ENCODE peak calls at places on chromosomes 11 and 22, in nine cellular contexts. Y is IMR-90, X is ovary, Q is HCT116, U is prostate gland, N is endothelial cell of umbilical vein, O is esophagus squamous epithelium, C is sigmoid colon, W is A549. F is an unnamed sample.

GRCh38 chr11:7892059-7892699 is 38.9 kb downstream of the OR10A6 start:
- DNase-seq in Y (peak), X (no peak), Q (no peak), U (no peak), N (peak), O (no peak), C (no peak), W (no peak), F (no peak)

GRCh38 chr22:19168088-19168890 is 10.2 kb downstream of the SLC25A1 start:
- DNase-seq in Y (no peak), X (no peak), Q (no peak), U (no peak), N (no peak), O (no peak), C (no peak), W (no peak), F (no peak)

GRCh38 chr22:29149841-29150555 is 55.7 kb upstream of the EMID1 start:
- DNase-seq in Y (no peak), X (no peak), Q (no peak), U (no peak), N (no peak), O (no peak), C (peak), W (no peak), F (no peak)

GRCh38 chr11:1831338-1832180 is 3.2 kb upstream of the SYT8 start:
- DNase-seq in Y (no peak), X (no peak), Q (no peak), U (no peak), N (no peak), O (no peak), C (no peak), W (no peak), F (no peak)

GRCh38 chr11:19777032-19777341 is 64.3 kb downstream of the NAV2 start:
- DNase-seq in Y (no peak), X (no peak), Q (no peak), U (peak), N (no peak), O (no peak), C (no peak), W (peak), F (no peak)

GRCh38 chr11:119461250-119461963 is 38.4 kb upstream of the THY1 start:
- DNase-seq in Y (peak), X (no peak), Q (no peak), U (no peak), N (no peak), O (no peak), C (no peak), W (no peak), F (no peak)

GRCh38 chr22:23784215-23784732 is 2.5 kb upstream of the SMARCB1 start:
- DNase-seq in Y (peak), X (no peak), Q (no peak), U (no peak), N (no peak), O (no peak), C (no peak), W (no peak), F (no peak)

GRCh38 chr11:122843281-122844150 is 5.2 kb downstream of the CRTAM start:
- DNase-seq in Y (no peak), X (no peak), Q (no peak), U (no peak), N (no peak), O (no peak), C (no peak), W (no peak), F (no peak)

GRCh38 chr22:38935023-38935422 is 22.4 kb upstream of the APOBEC3A start:
- DNase-seq in Y (no peak), X (no peak), Q (no peak), U (peak), N (no peak), O (no peak), C (no peak), W (peak), F (peak)

GRCh38 chr22:21672107-21672629 is 6.4 kb downstream of the PPIL2 start:
- DNase-seq in Y (no peak), X (no peak), Q (no peak), U (no peak), N (no peak), O (no peak), C (no peak), W (no peak), F (no peak)

GRCh38 chr22:30833328-30833727 is 135.2 kb downstream of the MORC2 start:
- DNase-seq in Y (no peak), X (no peak), Q (no peak), U (no peak), N (no peak), O (no peak), C (no peak), W (peak), F (peak)

GRCh38 chr11:105489431-105489830 is 120.4 kb upstream of the GRIA4 start:
- DNase-seq in Y (peak), X (no peak), Q (no peak), U (no peak), N (no peak), O (no peak), C (no peak), W (no peak), F (no peak)

GRCh38 chr22:20158366-20159036 is 7.6 kb upstream of the CCDC188 start:
- DNase-seq in Y (no peak), X (no peak), Q (no peak), U (no peak), N (no peak), O (no peak), C (no peak), W (no peak), F (no peak)

DNA sequence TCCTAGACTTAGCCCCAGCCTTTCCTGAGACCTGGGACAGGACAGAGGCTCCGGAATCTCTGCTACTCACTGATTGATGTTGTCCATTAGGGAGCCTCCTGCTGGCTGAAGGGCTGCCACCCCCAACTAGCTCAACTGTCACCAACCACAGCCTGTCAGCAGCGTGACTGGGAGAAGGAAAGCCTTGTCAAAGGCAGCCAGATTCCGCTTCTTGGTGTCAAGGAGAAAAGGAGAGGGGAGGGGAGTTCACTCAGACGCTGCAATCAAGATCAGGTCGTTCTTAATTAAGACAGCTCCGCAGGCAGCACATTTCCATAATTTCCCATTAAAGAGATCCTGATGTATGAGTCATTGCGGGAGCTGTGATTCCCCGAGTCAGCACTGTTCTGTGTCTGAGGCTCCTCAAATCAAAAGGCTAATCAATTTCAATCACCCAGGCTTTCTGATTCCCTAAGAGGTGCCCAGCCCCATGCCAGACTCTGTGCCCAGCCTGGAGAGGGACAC is 152.8 kb upstream of the ZBED5 start:
- DNase-seq in Y (peak), X (no peak), Q (peak), U (peak), N (peak), O (no peak), C (no peak), W (peak), F (peak)
- TF ChIP-seq CTCF in Y (no peak), X (no peak), Q (peak), U (peak), N (peak), O (no peak), C (peak), W (peak), F (no peak)

DNA sequence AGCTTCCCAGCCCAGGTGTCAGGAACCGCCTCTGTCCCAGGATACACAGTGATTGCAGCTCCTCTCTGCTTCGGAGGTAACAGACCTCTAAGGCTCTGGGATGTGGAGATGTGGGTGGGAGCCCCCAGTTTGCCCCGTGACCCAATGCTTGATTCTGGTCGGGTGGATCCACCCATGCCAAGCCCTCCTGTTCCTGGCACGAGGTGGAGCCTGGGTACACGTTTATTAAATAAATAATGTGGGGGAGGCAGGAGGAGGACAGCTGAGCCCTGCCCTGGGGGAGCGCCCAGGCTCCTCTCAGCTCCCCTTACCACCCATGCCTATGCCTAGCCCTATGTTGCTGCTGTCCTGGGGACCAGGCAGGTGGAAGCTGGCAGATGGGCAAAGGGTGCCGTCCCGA is 16.0 kb downstream of the ARHGEF17 start:
- DNase-seq in Y (no peak), X (no peak), Q (no peak), U (no peak), N (no peak), O (no peak), C (peak), W (no peak), F (no peak)
- H3K27ac ChIP-seq in Y (peak), X (peak), Q (no peak), U (peak), N (peak), O (peak), C (peak), W (no peak), F (peak)

GRCh38 chr11:47213985-47214564 is 699 bp upstream of the DDB2 start:
- DNase-seq in Y (peak), X (peak), Q (peak), U (peak), N (peak), O (peak), C (peak), W (peak), F (peak)
- TF ChIP-seq POLR2A in Y (no peak), X (peak), Q (peak), U (peak), N (peak), O (no peak), C (peak), W (peak), F (peak)

GRCh38 chr11:84899134-84899533 is 728.0 kb downstream of the DLG2 start:
- DNase-seq in Y (no peak), X (no peak), Q (no peak), U (no peak), N (no peak), O (no peak), C (no peak), W (no peak), F (no peak)

GRCh38 chr11:84901986-84902385 is 725.2 kb downstream of the DLG2 start:
- DNase-seq in Y (peak), X (no peak), Q (no peak), U (no peak), N (no peak), O (no peak), C (no peak), W (no peak), F (no peak)

GRCh38 chr11:84902445-84902844 is 724.7 kb downstream of the DLG2 start:
- DNase-seq in Y (no peak), X (no peak), Q (no peak), U (no peak), N (no peak), O (no peak), C (no peak), W (no peak), F (no peak)

GRCh38 chr11:84894666-84895065 is 732.5 kb downstream of the DLG2 start:
- DNase-seq in Y (no peak), X (no peak), Q (no peak), U (no peak), N (no peak), O (no peak), C (no peak), W (no peak), F (no peak)

DNA sequence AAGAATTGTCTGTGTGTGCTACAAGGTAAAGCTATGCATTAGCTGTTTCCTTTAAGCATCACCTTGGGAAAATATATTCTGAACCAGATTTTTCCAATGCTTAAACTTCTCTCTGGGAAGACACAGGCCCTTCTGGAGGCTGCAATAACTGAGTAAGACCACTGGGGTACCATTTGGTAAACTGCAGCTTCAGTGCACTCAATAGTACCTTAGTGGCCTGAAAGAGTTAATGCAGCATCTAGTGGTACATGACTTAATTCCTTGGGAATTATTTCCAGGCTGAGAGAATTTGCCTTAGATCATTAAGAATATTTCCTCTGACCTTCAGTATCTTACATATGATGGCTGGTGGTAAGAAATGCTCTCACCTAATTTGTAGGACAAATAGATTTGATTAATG is 727.4 kb downstream of the DLG2 start:
- DNase-seq in Y (peak), X (no peak), Q (peak), U (no peak), N (no peak), O (no peak), C (no peak), W (peak), F (no peak)
- TF ChIP-seq CTCF in Y (no peak), X (no peak), Q (no peak), U (no peak), N (no peak), O (no peak), C (no peak), W (no peak), F (no peak)

GRCh38 chr22:37556750-37557149 is 3.5 kb upstream of the CDC42EP1 start:
- DNase-seq in Y (no peak), X (no peak), Q (no peak), U (no peak), N (no peak), O (no peak), C (no peak), W (no peak), F (no peak)
- H3K27ac ChIP-seq in Y (no peak), X (no peak), Q (no peak), U (no peak), N (no peak), O (no peak), C (no peak), W (peak), F (no peak)

GRCh38 chr11:65304613-65305012 is 10.1 kb upstream of the CDC42EP2 start:
- DNase-seq in Y (no peak), X (no peak), Q (no peak), U (no peak), N (no peak), O (no peak), C (no peak), W (no peak), F (no peak)
- TF ChIP-seq POLR2A in Y (no peak), X (no peak), Q (no peak), U (no peak), N (no peak), O (no peak), C (no peak), W (no peak), F (no peak)

DNA sequence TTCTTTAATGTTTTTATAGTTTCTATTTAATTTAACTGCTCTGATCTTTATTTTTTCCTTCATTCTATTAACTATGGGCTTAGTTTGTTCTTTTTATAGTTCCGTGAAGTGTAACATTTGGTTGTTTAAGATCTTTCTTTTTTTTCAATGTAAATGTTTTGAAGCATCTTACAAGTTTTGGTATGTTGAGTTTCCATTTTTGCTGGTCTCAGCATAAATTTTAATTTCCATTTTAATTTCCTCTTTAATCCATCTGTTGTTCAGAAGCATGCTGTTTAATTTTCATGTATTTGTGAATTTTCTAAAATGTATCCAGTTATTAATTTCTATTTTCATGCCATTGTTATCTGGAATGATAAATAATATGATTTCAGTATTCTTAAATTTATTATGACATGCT is 17.0 kb upstream of the GLYATL2 start:
- DNase-seq in Y (no peak), X (no peak), Q (no peak), U (no peak), N (no peak), O (no peak), C (no peak), W (no peak), F (no peak)
- TF ChIP-seq CTCF in Y (no peak), X (no peak), Q (no peak), U (no peak), N (no peak), O (no peak), C (no peak), W (no peak), F (no peak)